ENCODE peak calls at places on chromosomes 13 and 19, in five cellular contexts. O, M, I, P and T are unnamed samples.

GRCh38 chr13:111646464-111646855 is 326.0 kb downstream of the TEX29 start:
- DNase-seq in I (no peak), M (no peak), P (no peak), O (no peak), T (no peak)

GRCh38 chr19:38597075-38597474 is 20.7 kb downstream of the MAP4K1 start:
- DNase-seq in O (no peak), M (no peak), P (no peak), I (no peak), T (no peak)

GRCh38 chr19:38650180-38650775 is 2.8 kb downstream of the ACTN4 start:
- DNase-seq in P (no peak), I (peak), M (no peak), O (no peak), T (no peak)

GRCh38 chr13:114019367-114019766 is 45.5 kb upstream of the C13orf46 start:
- DNase-seq in I (peak), P (peak), M (peak), O (peak), T (no peak)

GRCh38 chr13:62014299-62014698 is 598.6 kb upstream of the PCDH20 start:
- DNase-seq in M (no peak), O (peak), I (no peak), P (no peak), T (peak)

GRCh38 chr13:44474122-44474910 is 100.7 kb downstream of the SERP2 start:
- DNase-seq in O (peak), I (peak), P (no peak), M (no peak), T (peak)

GRCh38 chr13:112065521-112065866 is 1.5 kb upstream of the SOX1 start:
- DNase-seq in P (no peak), M (no peak), I (no peak), O (no peak), T (no peak)

GRCh38 chr19:38710928-38711725 is 33.1 kb downstream of the CAPN12 start:
- DNase-seq in O (no peak), P (no peak), I (peak), M (no peak), T (no peak)

GRCh38 chr13:33016414-33017409 is at the start of gene KL:
- DNase-seq in O (no peak), M (peak), I (peak), P (no peak), T (no peak)

GRCh38 chr13:61086052-61086451 is 329.6 kb downstream of the PCDH20 start:
- DNase-seq in M (no peak), I (no peak), O (no peak), P (no peak), T (no peak)

GRCh38 chr19:53357821-53358581 is 7.5 kb upstream of the ZNF525 start:
- DNase-seq in O (no peak), M (no peak), P (no peak), I (no peak), T (no peak)

GRCh38 chr19:49689133-49690072 is at the start of gene ADM5:
- DNase-seq in O (no peak), I (peak), M (peak), P (no peak), T (peak)

GRCh38 chr19:6070179-6071102 is 39.9 kb downstream of the RFX2 start:
- DNase-seq in O (no peak), I (no peak), P (no peak), M (no peak), T (no peak)

GRCh38 chr19:36258028-36258875 is 43.3 kb downstream of the ZNF146 start:
- DNase-seq in P (no peak), O (no peak), I (no peak), M (no peak), T (no peak)

GRCh38 chr19:3609779-3610719 is 3.4 kb upstream of the TBXA2R start:
- DNase-seq in P (no peak), M (no peak), I (peak), O (no peak), T (peak)

GRCh38 chr19:29370276-29370675 is 155.5 kb upstream of the VSTM2B start:
- DNase-seq in M (no peak), O (no peak), I (no peak), P (no peak), T (no peak)

GRCh38 chr13:30735025-30735967 is at the start of gene ALOX5AP:
- DNase-seq in O (no peak), P (peak), M (no peak), I (no peak), T (no peak)

GRCh38 chr19:42552086-42553065 is 24.1 kb upstream of the CEACAM1 start:
- DNase-seq in I (no peak), M (no peak), P (no peak), O (no peak), T (no peak)

GRCh38 chr19:6510618-6511017 is 8.5 kb upstream of the TUBB4A start:
- DNase-seq in O (no peak), P (no peak), M (no peak), I (no peak), T (no peak)

GRCh38 chr19:15286688-15287355 is 45.5 kb downstream of the BRD4 start:
- DNase-seq in M (no peak), O (no peak), P (peak), I (no peak), T (no peak)

GRCh38 chr13:24899601-24900000 is 135.6 kb downstream of the RNF17 start:
- DNase-seq in I (no peak), P (no peak), M (no peak), O (no peak), T (no peak)

GRCh38 chr13:20359335-20359734 is 127.2 kb upstream of the GJB6 start:
- DNase-seq in P (no peak), M (no peak), O (peak), I (peak), T (peak)

GRCh38 chr13:86002921-86003488 is 203.8 kb upstream of the SLITRK6 start:
- DNase-seq in M (peak), P (no peak), I (no peak), O (no peak), T (no peak)

GRCh38 chr19:55113570-55114039 is 3.8 kb downstream of the PPP1R12C start:
- DNase-seq in P (no peak), O (no peak), M (peak), I (peak), T (no peak)

GRCh38 chr13:27956576-27957300 is 12.4 kb downstream of the CDX2 start:
- DNase-seq in M (no peak), P (no peak), I (no peak), O (no peak), T (peak)

GRCh38 chr19:14558370-14559066 is 13.3 kb downstream of the NDUFB7 start:
- DNase-seq in I (no peak), O (no peak), P (no peak), M (no peak), T (no peak)

GRCh38 chr13:51781246-51782022 is 22.5 kb downstream of the DHRS12 start:
- DNase-seq in P (no peak), O (peak), M (peak), I (peak), T (peak)

GRCh38 chr19:52739576-52739975 is 4.7 kb upstream of the ZNF611 start:
- DNase-seq in M (no peak), O (no peak), I (peak), P (no peak), T (no peak)

GRCh38 chr19:43695985-43696729 is 19.7 kb upstream of the IRGC start:
- DNase-seq in M (no peak), O (no peak), P (no peak), I (no peak), T (no peak)

GRCh38 chr19:19900574-19901444 is at the start of gene ZNF93:
- DNase-seq in O (no peak), P (peak), I (peak), M (peak), T (peak)

GRCh38 chr13:110528371-110528770 is 33.2 kb downstream of the RAB20 start:
- DNase-seq in I (no peak), P (no peak), O (no peak), M (no peak), T (no peak)

GRCh38 chr19:34598217-34599155 is 78.5 kb downstream of the SCGB2B2 start:
- DNase-seq in M (no peak), O (no peak), P (no peak), I (no peak), T (no peak)

GRCh38 chr19:8517551-8518442 is 3.8 kb upstream of the ZNF414 start:
- DNase-seq in M (no peak), P (no peak), O (no peak), I (peak), T (no peak)

GRCh38 chr13:76335463-76335862 is 550.7 kb downstream of the KCTD12 start:
- DNase-seq in P (no peak), O (no peak), M (no peak), I (no peak), T (no peak)

DNA sequence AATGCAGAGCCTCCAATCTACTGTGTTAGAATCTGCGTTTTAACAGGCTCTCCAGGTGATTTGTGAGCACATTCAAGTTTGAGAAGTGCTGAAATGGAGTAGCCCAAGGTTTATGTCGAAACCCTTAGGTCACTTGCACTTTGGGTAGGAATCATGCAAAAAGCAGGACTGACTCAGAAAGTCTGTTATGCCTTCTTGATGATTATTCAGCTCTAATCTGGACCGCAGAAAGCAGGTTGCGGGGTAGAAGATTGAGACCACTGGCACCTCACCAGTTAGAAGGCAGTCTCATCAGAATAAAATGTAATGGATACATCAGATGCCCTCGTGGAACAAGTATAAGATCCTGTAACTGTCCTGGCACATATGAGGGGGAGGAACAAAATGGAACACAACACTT is 326.3 kb downstream of the DCLK1 start:
- DNase-seq in M (no peak), I (peak), O (no peak), P (no peak), T (no peak)
- H3K9ac ChIP-seq in M (no peak), I (no peak), O (no peak), P (no peak), T (no peak)

GRCh38 chr19:17627921-17628320 is 60.2 kb downstream of the UNC13A start:
- DNase-seq in O (no peak), I (no peak), P (no peak), M (no peak), T (no peak)
- TF ChIP-seq EZH2phosphoT487 in O (no peak), I (no peak), P (no peak), M (no peak), T (no peak)

GRCh38 chr19:45216677-45217076 is 28.5 kb downstream of the EXOC3L2 start:
- DNase-seq in I (no peak), M (no peak), P (no peak), O (no peak), T (no peak)

GRCh38 chr19:45217193-45217956 is 27.8 kb downstream of the EXOC3L2 start:
- DNase-seq in P (no peak), M (peak), O (no peak), I (peak), T (no peak)

GRCh38 chr19:45218426-45218825 is 26.8 kb downstream of the EXOC3L2 start:
- DNase-seq in I (no peak), P (no peak), O (no peak), M (no peak), T (no peak)

GRCh38 chr19:45218887-45219780 is 26.1 kb downstream of the EXOC3L2 start:
- DNase-seq in O (no peak), M (no peak), I (no peak), P (no peak), T (no peak)

DNA sequence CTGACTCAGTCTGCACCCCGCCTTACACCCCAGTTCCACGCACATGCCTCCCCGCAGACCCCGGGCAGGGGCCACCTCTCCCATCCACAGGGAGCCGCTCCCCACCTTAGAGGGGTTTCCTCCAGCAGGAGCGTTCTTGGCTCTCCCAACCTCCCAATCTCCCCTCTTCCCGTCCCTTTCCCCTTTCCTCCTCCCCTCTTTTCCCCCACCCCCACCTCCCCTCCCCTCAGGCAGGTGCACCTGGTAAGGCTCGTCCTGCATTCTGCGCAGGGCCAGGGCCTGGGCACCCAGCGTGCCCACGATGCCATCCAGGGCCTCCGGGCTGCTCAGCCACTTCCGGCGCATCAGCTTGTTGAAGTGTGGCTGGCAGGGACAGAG is 27.3 kb downstream of the EXOC3L2 start:
- DNase-seq in P (no peak), I (no peak), M (no peak), O (no peak), T (no peak)
- TF ChIP-seq EZH2 in P (no peak), I (no peak), M (peak), O (no peak), T (no peak)

GRCh38 chr19:46447824-46448223 is 19.1 kb upstream of the PNMA8C start:
- DNase-seq in P (no peak), M (no peak), O (no peak), I (no peak), T (no peak)
- H3K9ac ChIP-seq in P (no peak), M (no peak), O (no peak), I (no peak), T (no peak)

GRCh38 chr13:83547043-83547442 is 335.2 kb downstream of the SLITRK1 start:
- DNase-seq in I (no peak), P (no peak), M (no peak), O (no peak), T (no peak)

GRCh38 chr13:83546476-83546875 is 335.8 kb downstream of the SLITRK1 start:
- DNase-seq in O (no peak), P (no peak), M (no peak), I (peak), T (no peak)

GRCh38 chr13:83549671-83550070 is 332.6 kb downstream of the SLITRK1 start:
- DNase-seq in M (no peak), P (no peak), O (no peak), I (no peak), T (no peak)
- TF ChIP-seq EZH2phosphoT487 in M (no peak), P (no peak), O (no peak), I (no peak), T (no peak)

DNA sequence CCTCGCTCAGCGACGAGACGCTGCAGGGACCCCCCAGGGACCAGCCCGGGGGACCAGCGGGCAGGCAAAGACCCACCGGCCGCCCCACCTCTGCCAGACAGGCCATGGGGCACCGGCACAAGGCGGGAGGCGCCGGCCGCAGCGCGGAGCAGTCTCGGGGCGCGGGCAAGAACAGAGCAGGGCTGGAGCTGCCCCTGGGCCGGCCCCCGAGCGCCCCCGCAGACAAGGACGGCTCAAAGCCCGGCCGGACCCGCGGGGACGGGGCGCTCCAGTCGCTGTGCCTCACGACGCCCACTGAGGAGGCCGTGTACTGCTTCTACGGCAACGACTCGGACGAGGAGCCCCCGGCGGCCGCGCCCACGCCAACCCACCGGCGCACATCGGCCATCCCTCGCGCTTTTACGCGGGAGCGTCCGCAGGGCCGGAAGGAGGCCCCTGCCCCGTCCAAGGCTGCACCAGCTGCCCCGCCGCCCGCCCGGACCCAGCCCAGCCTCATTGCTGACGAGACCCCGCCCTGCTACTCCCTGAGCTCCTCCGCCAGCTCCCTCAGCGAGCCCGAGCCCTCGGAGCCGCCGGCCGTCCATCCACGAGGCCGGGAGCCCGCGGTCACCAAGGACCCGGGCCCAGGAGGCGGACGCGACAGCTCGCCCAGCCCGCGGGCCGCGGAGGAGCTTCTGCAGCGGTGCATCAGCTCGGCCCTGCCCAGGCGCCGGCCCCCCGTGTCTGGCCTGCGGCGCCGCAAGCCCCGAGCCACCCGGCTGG is 11.3 kb downstream of the C19orf25 start:
- DNase-seq in O (no peak), P (no peak), M (peak), I (no peak), T (no peak)
- TF ChIP-seq EZH2 in O (no peak), P (no peak), M (peak), I (no peak), T (no peak)

GRCh38 chr19:11168568-11168967 is 13.0 kb upstream of the SPC24 start:
- DNase-seq in I (peak), P (no peak), O (peak), M (no peak), T (peak)

GRCh38 chr19:11164278-11164677 is 8.7 kb upstream of the SPC24 start:
- DNase-seq in O (no peak), P (no peak), I (peak), M (no peak), T (no peak)

GRCh38 chr19:11165486-11166030 is 10.0 kb upstream of the SPC24 start:
- DNase-seq in O (no peak), M (no peak), I (peak), P (no peak), T (no peak)

GRCh38 chr19:11164879-11165406 is 9.4 kb upstream of the SPC24 start:
- DNase-seq in I (peak), M (no peak), O (no peak), P (no peak), T (no peak)

GRCh38 chr19:11166281-11167142 is 10.9 kb upstream of the SPC24 start:
- DNase-seq in P (no peak), O (no peak), M (no peak), I (peak), T (no peak)
- H3K9ac ChIP-seq in P (no peak), O (no peak), M (no peak), I (peak), T (no peak)

GRCh38 chr19:11192957-11193939 is 4.1 kb downstream of the KANK2 start:
- DNase-seq in I (no peak), O (no peak), P (no peak), M (no peak), T (no peak)

GRCh38 chr19:11191934-11192333 is 5.4 kb downstream of the KANK2 start:
- DNase-seq in O (no peak), P (no peak), I (no peak), M (no peak), T (no peak)

GRCh38 chr19:11194173-11194572 is 3.2 kb downstream of the KANK2 start:
- DNase-seq in M (no peak), P (no peak), O (no peak), I (no peak), T (no peak)

GRCh38 chr19:11190501-11190900 is 6.8 kb downstream of the KANK2 start:
- DNase-seq in M (no peak), I (no peak), O (no peak), P (no peak), T (no peak)

GRCh38 chr19:11191273-11191755 is 6.0 kb downstream of the KANK2 start:
- DNase-seq in P (no peak), M (no peak), I (peak), O (no peak), T (peak)
- TF ChIP-seq EZH2phosphoT487 in P (no peak), M (no peak), I (no peak), O (no peak), T (no peak)